ENCODE peak calls at places on chromosomes 3 and 15, in four cellular contexts. S is kidney epithelial cell, K is Caco-2, Y is aorta. A is an unnamed sample. For H3K27me3, the result is how much of the 10 kb centered on the place peaks cover.

GRCh38 chr3:30299674-30300423 is 306.6 kb upstream of the TGFBR2 start:
- DNase-seq in K (peak), S (no peak), Y (no peak), A (no peak)

GRCh38 chr3:159829056-159829995 is 159.3 kb upstream of the IL12A start:
- DNase-seq in Y (no peak), S (no peak), K (no peak), A (peak)

GRCh38 chr15:83365370-83365938 is 81.0 kb upstream of the BNC1 start:
- DNase-seq in S (peak), K (no peak), Y (no peak), A (peak)

GRCh38 chr15:57198654-57199241 is 177.6 kb upstream of the CGNL1 start:
- DNase-seq in S (no peak), K (no peak), Y (no peak), A (no peak)

GRCh38 chr15:60358935-60359672 is 38.7 kb downstream of the ANXA2 start:
- DNase-seq in K (no peak), Y (no peak), S (no peak), A (no peak)

GRCh38 chr3:117084739-117085270 is 375.2 kb downstream of the TUSC7 start:
- DNase-seq in Y (no peak), S (no peak), K (no peak), A (no peak)

GRCh38 chr3:82208002-82208710 is 446.7 kb upstream of the GBE1 start:
- DNase-seq in K (no peak), Y (no peak), S (no peak), A (no peak)

GRCh38 chr3:71393093-71393492 is 190.4 kb downstream of the FOXP1 start:
- DNase-seq in K (no peak), Y (no peak), S (no peak), A (no peak)

GRCh38 chr3:18751514-18751913 is 326.4 kb upstream of the SATB1 start:
- DNase-seq in K (no peak), Y (no peak), S (no peak), A (no peak)

GRCh38 chr3:108175352-108175751 is 46.9 kb downstream of the IFT57 start:
- DNase-seq in Y (no peak), K (no peak), S (peak), A (no peak)

GRCh38 chr3:12885585-12885934 is 44.2 kb upstream of the RPL32 start:
- DNase-seq in Y (no peak), S (no peak), K (no peak), A (peak)

GRCh38 chr15:37094542-37095196 is 5.7 kb downstream of the MEIS2 start:
- DNase-seq in S (no peak), K (no peak), Y (no peak), A (no peak)

GRCh38 chr15:66308526-66308925 is 15.2 kb downstream of the DIS3L start:
- DNase-seq in S (no peak), Y (no peak), K (no peak), A (no peak)

GRCh38 chr15:83283813-83284562 is 476 bp downstream of the BNC1 start:
- DNase-seq in K (no peak), S (no peak), Y (no peak), A (no peak)

GRCh38 chr3:42700366-42701288 is 2.0 kb downstream of the HHATL start:
- DNase-seq in S (no peak), K (no peak), Y (no peak), A (peak)

GRCh38 chr3:195237981-195238625 is 32.9 kb downstream of the XXYLT1 start:
- DNase-seq in K (no peak), S (no peak), Y (no peak), A (peak)

GRCh38 chr3:57918123-57918837 is 89.9 kb upstream of the FLNB start:
- DNase-seq in K (no peak), S (peak), Y (no peak), A (no peak)

GRCh38 chr3:32373844-32374243 is 17.8 kb upstream of the CMTM7 start:
- DNase-seq in S (no peak), Y (no peak), K (no peak), A (no peak)

GRCh38 chr3:142210144-142210543 is 15.2 kb downstream of the GK5 start:
- DNase-seq in K (no peak), Y (no peak), S (no peak), A (no peak)
- H3K4me3 ChIP-seq in K (no peak), Y (no peak), S (no peak), A (no peak)

DNA sequence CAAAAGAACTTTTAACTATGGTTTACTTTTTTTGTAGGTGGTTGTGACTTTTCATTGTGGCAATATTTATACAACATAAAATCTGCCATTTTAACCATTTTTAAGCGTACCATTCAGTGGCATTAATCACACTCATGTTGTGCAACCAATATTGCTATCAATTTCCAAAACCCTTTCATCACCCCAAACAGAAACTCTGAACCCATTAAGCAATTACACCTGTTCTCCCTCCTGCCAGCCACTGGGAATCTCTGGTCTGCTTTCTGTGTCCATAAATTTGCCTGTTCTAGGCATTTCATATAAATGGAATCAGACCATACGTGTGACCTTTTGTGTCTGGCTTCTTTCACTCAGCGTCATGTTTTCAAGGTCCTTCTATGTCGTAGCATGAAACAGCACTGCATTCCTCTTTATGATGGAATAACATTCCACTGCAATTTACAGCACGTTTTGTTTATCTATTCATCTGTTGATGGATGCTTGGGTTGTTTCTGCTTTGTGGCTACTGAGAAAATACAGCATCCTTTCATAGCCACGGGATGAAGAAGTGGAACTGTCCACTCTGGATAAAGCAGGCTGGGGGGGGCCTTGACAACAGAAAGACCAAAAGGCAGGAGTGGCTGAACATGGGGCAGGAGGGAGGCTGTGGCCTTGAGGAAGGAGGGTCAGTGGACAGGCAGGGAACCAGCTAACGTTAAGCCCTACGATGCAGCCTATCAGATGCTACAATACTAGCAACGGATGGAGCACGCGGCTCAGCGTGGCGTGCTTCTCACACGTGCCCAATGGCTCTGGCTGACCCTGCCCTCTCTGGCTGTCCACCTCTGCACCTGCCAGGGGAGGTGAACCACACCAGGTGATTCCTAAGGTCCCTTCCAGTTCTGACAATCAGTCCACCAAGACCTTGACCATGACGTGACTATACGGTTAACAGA is 110.9 kb downstream of the SEC22A start:
- DNase-seq in S (no peak), K (no peak), Y (peak), A (no peak)
- H3K27me3 ChIP-seq in S (under half), K (under half), Y (under half), A (under half)

GRCh38 chr3:175215833-175216232 is 356.7 kb downstream of the NAALADL2 start:
- DNase-seq in Y (no peak), K (no peak), S (no peak), A (no peak)
- H3K4me3 ChIP-seq in Y (no peak), K (no peak), S (no peak), A (no peak)

GRCh38 chr15:96408591-96409183 is 78.2 kb downstream of the NR2F2 start:
- DNase-seq in S (no peak), K (no peak), Y (no peak), A (no peak)
- H3K27me3 ChIP-seq in S (under half), K (under half), Y (under half), A (half or more)

A was measured in psoas muscle.